ENCODE peak calls at places on chromosome 20, in seven cellular contexts. S is foreskin fibroblast, Z is tibial artery, A is esophagus squamous epithelium, R is fibroblast of the aortic adventitia, V is choroid plexus epithelial cell, U is Panc1. F is an unnamed sample.

GRCh38 chr20:51468636-51469035 is 73.9 kb downstream of the NFATC2 start:
- DNase-seq in S (no peak), Z (no peak), A (no peak), R (no peak), V (no peak), U (no peak), F (no peak)

GRCh38 chr20:42441196-42441861 is 748.4 kb downstream of the PTPRT start:
- DNase-seq in S (no peak), Z (no peak), A (no peak), R (no peak), V (no peak), U (no peak), F (no peak)

GRCh38 chr20:10432079-10432478 is 1.9 kb downstream of the MKKS start:
- DNase-seq in S (peak), Z (no peak), A (no peak), R (no peak), V (peak), U (no peak), F (no peak)

GRCh38 chr20:6381887-6382286 is 259.1 kb upstream of the FERMT1 start:
- DNase-seq in S (no peak), Z (no peak), A (no peak), R (peak), V (peak), U (no peak), F (peak)

GRCh38 chr20:10876558-10876957 is 202.8 kb upstream of the JAG1 start:
- DNase-seq in S (peak), Z (no peak), A (no peak), R (peak), V (peak), U (no peak), F (no peak)

GRCh38 chr20:11331096-11331495 is 586.6 kb upstream of the BTBD3 start:
- DNase-seq in S (peak), Z (no peak), A (no peak), R (no peak), V (peak), U (no peak), F (peak)

GRCh38 chr20:47262365-47263013 is 94.0 kb downstream of the ZMYND8 start:
- DNase-seq in S (peak), Z (no peak), A (no peak), R (no peak), V (no peak), U (no peak), F (no peak)

GRCh38 chr20:13644010-13644409 is 5.3 kb upstream of the TASP1 start:
- DNase-seq in S (no peak), Z (no peak), A (no peak), R (peak), V (no peak), U (no peak), F (peak)

GRCh38 chr20:56429496-56429895 is 17.4 kb downstream of the CASS4 start:
- DNase-seq in S (peak), Z (no peak), A (no peak), R (peak), V (peak), U (no peak), F (peak)

DNA sequence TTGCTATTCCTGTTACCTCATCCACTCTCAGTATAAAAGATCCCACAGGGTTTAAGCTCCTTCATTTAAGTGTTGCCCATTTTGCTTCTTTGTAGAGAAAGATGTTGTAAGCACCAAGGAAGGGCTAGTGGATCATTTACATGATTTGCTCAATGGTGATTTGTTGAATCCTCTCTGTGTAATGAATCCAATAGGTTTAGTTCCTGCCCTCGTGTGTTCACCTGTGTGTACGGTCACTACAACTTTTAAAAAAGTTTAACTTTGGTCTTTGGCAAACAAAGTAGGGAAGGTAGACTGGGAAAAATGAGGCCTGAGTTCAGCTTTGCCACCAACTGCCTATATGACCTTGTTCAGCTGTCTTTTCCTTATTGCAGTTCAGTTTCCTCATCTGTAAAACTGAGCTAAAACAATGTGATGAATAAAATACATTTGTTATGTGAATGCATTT is 51.5 kb downstream of the DHX35 start:
- DNase-seq in S (no peak), Z (no peak), A (no peak), R (no peak), V (no peak), U (no peak), F (no peak)
- H3K4me3 ChIP-seq in S (no peak), Z (no peak), A (no peak), R (no peak), V (no peak), U (no peak), F (no peak)

GRCh38 chr20:59123677-59124060 is 40.0 kb upstream of the ZNF831 start:
- DNase-seq in S (no peak), Z (no peak), A (no peak), R (no peak), V (no peak), U (no peak), F (no peak)

GRCh38 chr20:59121714-59122376 is 41.8 kb upstream of the ZNF831 start:
- DNase-seq in S (no peak), Z (no peak), A (no peak), R (no peak), V (no peak), U (no peak), F (no peak)

GRCh38 chr20:59120919-59121318 is 42.7 kb upstream of the ZNF831 start:
- DNase-seq in S (no peak), Z (no peak), A (no peak), R (no peak), V (no peak), U (no peak), F (no peak)

GRCh38 chr20:59123011-59123676 is 40.5 kb upstream of the ZNF831 start:
- DNase-seq in S (no peak), Z (no peak), A (no peak), R (no peak), V (no peak), U (no peak), F (no peak)

GRCh38 chr20:59122377-59122932 is 41.2 kb upstream of the ZNF831 start:
- DNase-seq in S (no peak), Z (no peak), A (no peak), R (no peak), V (no peak), U (no peak), F (no peak)
- H3K4me3 ChIP-seq in S (no peak), Z (no peak), A (no peak), R (no peak), V (no peak), U (no peak), F (no peak)

DNA sequence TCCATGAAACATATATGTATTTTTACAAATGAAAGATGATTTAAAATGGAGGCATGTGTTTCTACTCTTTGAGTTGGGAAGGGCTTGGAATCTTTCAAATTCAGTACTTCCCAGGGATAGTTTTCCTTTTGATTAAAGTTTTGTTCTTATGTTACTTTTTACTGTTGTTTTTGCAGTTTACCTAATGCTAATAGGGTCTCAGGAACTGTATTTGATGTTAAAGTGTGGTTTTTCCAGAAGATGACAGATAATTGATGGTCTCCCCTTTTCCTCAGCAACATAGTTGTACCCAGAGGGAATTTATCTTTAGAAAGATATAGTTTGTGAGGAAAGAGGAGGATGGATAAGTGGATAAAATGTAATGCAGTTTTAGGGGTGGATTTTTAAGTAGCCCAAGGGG is 42.1 kb downstream of the GNAS start:
- DNase-seq in S (no peak), Z (no peak), A (no peak), R (no peak), V (no peak), U (no peak), F (no peak)
- H3K4me3 ChIP-seq in S (peak), Z (peak), A (no peak), R (peak), V (peak), U (no peak), F (no peak)

GRCh38 chr20:33667245-33668086 is 723 bp downstream of the ACTL10 start:
- DNase-seq in S (peak), Z (no peak), A (no peak), R (peak), V (peak), U (no peak), F (peak)
- H3K4me3 ChIP-seq in S (peak), Z (peak), A (peak), R (peak), V (peak), U (no peak), F (peak)

DNA sequence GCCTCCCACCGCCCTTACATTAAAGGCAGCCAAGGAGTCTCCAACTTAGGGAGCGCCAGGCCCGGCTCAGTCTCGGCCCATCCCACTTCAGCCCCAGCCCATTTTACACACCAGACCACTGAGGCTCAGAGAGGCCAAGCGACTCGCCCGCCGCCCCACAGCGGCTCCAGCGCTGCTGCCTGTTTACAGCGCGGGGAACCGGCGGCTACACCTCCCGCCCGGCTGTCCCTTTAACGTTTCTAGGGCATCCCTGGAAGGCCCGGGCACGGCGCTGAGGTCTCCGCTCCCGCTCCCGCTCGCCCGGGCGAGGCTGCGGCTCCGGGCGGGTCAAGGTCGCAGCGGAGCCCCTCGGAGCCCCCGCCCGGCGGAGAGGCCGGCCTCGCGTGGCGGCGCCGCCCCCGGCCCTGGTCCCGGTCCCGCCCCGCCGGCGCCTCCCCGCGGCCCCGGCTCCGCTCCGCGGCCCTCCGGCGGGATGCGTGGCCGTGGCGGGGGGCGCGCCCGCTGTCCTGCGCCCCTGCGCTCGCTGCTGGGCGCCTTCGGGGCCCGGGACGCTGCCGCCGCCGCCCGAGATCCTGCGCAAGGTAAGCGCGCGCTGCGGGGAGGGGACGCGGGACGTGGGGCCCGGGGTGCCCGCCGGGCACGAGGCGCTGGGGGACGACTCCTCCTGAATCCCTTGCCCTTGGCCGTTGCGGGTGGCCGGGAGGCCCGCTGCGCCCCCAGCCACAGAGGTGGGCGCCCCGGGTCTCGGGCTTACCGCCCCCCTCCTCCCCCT is 27.1 kb upstream of the PHACTR3 start:
- DNase-seq in S (no peak), Z (no peak), A (no peak), R (no peak), V (no peak), U (no peak), F (no peak)
- H3K4me3 ChIP-seq in S (no peak), Z (no peak), A (peak), R (no peak), V (no peak), U (no peak), F (no peak)

GRCh38 chr20:58897493-58897892 is 45.0 kb downstream of the GNAS start:
- DNase-seq in S (no peak), Z (no peak), A (no peak), R (no peak), V (no peak), U (no peak), F (no peak)

GRCh38 chr20:58895099-58895795 is 42.7 kb downstream of the GNAS start:
- DNase-seq in S (no peak), Z (no peak), A (no peak), R (no peak), V (no peak), U (no peak), F (no peak)

GRCh38 chr20:58893355-58894151 is 41.0 kb downstream of the GNAS start:
- DNase-seq in S (no peak), Z (no peak), A (no peak), R (no peak), V (no peak), U (no peak), F (peak)

GRCh38 chr20:58896820-58897219 is 44.3 kb downstream of the GNAS start:
- DNase-seq in S (no peak), Z (no peak), A (no peak), R (no peak), V (no peak), U (no peak), F (no peak)

GRCh38 chr20:58895796-58896180 is 43.3 kb downstream of the GNAS start:
- DNase-seq in S (no peak), Z (no peak), A (no peak), R (no peak), V (no peak), U (no peak), F (no peak)
- H3K4me3 ChIP-seq in S (peak), Z (peak), A (peak), R (peak), V (peak), U (no peak), F (no peak)